ENCODE peak calls at places on chromosomes 5 and 9, in six cellular contexts. V is HT-29, O is body of pancreas, A is brain microvascular endothelial cell, R is WERI-Rb-1, Z is activated T-cell treated with anti-CD3 and anti-CD28 coated beads for 1 hour. W is an unnamed sample.

GRCh38 chr9:112162644-112163413 is 12.3 kb downstream of the SUSD1 start:
- DNase-seq in V (no peak), O (no peak), A (no peak), R (no peak), Z (no peak), W (peak; percentile 55)

GRCh38 chr5:134749415-134749814 is 9.2 kb upstream of the DDX46 start:
- DNase-seq in V (no peak), O (no peak), A (no peak), R (no peak), Z (no peak), W (no peak)

GRCh38 chr5:149125386-149125891 is 15.9 kb upstream of the ABLIM3 start:
- DNase-seq in V (peak; percentile 84), O (peak; percentile 68), A (no peak), R (no peak), Z (no peak), W (no peak)

GRCh38 chr9:77827104-77827784 is 179.1 kb upstream of the GNA14 start:
- DNase-seq in V (no peak), O (no peak), A (no peak), R (no peak), Z (no peak), W (no peak)

GRCh38 chr5:10563940-10564837 is at the start of gene ANKRD33B:
- DNase-seq in V (no peak), O (peak; percentile 64), A (peak; percentile 39), R (peak; percentile 96), Z (peak; percentile 69), W (peak; percentile 84)

GRCh38 chr5:95823738-95824609 is 1.4 kb upstream of the GLRX start:
- DNase-seq in V (peak; percentile 75), O (peak; percentile 29), A (peak; percentile 91), R (no peak), Z (peak; percentile 40), W (peak; percentile 91)

GRCh38 chr5:53321721-53322120 is 158.7 kb upstream of the FST start:
- DNase-seq in V (no peak), O (no peak), A (no peak), R (no peak), Z (no peak), W (no peak)

GRCh38 chr5:111747336-111747735 is 9.7 kb downstream of the NREP start:
- DNase-seq in V (no peak), O (no peak), A (no peak), R (no peak), Z (no peak), W (no peak)

GRCh38 chr5:128782446-128782845 is 182.8 kb upstream of the SLC27A6 start:
- DNase-seq in V (peak; percentile 71), O (peak; percentile 84), A (peak; percentile 90), R (no peak), Z (no peak), W (peak; percentile 74)

GRCh38 chr5:140877262-140877581 is 2.1 kb downstream of the PCDHA12 start:
- DNase-seq in V (no peak), O (no peak), A (no peak), R (no peak), Z (no peak), W (no peak)

GRCh38 chr5:53560028-53560427 is 411 bp upstream of the NDUFS4 start:
- DNase-seq in V (no peak), O (no peak), A (no peak), R (no peak), Z (no peak), W (no peak)

GRCh38 chr5:6377121-6377520 is 1.2 kb downstream of the MED10 start:
- DNase-seq in V (no peak), O (no peak), A (no peak), R (no peak), Z (no peak), W (no peak)

GRCh38 chr5:178116406-178116885 is 3.1 kb downstream of the N4BP3 start:
- DNase-seq in V (no peak), O (no peak), A (no peak), R (no peak), Z (peak; percentile 49), W (no peak)

GRCh38 chr5:116237917-116238502 is 153.2 kb downstream of the COMMD10 start:
- DNase-seq in V (peak; percentile 40), O (no peak), A (no peak), R (no peak), Z (no peak), W (no peak)

GRCh38 chr5:11048760-11049159 is 287.7 kb upstream of the DAP start:
- DNase-seq in V (peak; percentile 22), O (no peak), A (no peak), R (peak; percentile 59), Z (no peak), W (no peak)

GRCh38 chr5:5467737-5468136 is 45.3 kb downstream of the ICE1 start:
- DNase-seq in V (no peak), O (no peak), A (peak; percentile 6), R (no peak), Z (no peak), W (no peak)

GRCh38 chr9:91560301-91560700 is 136.7 kb upstream of the NFIL3 start:
- DNase-seq in V (no peak), O (no peak), A (peak; percentile 60), R (no peak), Z (no peak), W (no peak)

GRCh38 chr9:19471737-19472648 is 63.2 kb downstream of the ACER2 start:
- DNase-seq in V (peak; percentile 72), O (peak; percentile 63), A (peak; percentile 48), R (peak; percentile 71), Z (peak; percentile 19), W (peak; percentile 34)

GRCh38 chr9:4325113-4325512 is 25.2 kb upstream of the GLIS3 start:
- DNase-seq in V (no peak), O (no peak), A (no peak), R (no peak), Z (no peak), W (no peak)

GRCh38 chr9:86035827-86036440 is 63.4 kb downstream of the GOLM1 start:
- DNase-seq in V (no peak), O (no peak), A (no peak), R (no peak), Z (no peak), W (no peak)

GRCh38 chr5:116084231-116084630 is 594 bp upstream of the COMMD10 start:
- DNase-seq in V (no peak), O (peak; percentile 23), A (no peak), R (peak; percentile 48), Z (peak; percentile 5), W (no peak)

GRCh38 chr5:131488463-131488862 is 146.6 kb downstream of the RAPGEF6 start:
- DNase-seq in V (no peak), O (no peak), A (no peak), R (no peak), Z (no peak), W (no peak)

GRCh38 chr9:91182429-91182828 is 179.3 kb downstream of the AUH start:
- DNase-seq in V (no peak), O (no peak), A (no peak), R (no peak), Z (no peak), W (peak; percentile 67)

GRCh38 chr9:128892223-128892892 is 10.4 kb downstream of the LRRC8A start:
- DNase-seq in V (peak; percentile 52), O (peak; percentile 91), A (peak; percentile 72), R (no peak), Z (peak; percentile 17), W (peak; percentile 53)

GRCh38 chr9:71814805-71815204 is 46.5 kb upstream of the CEMIP2 start:
- DNase-seq in V (no peak), O (no peak), A (no peak), R (no peak), Z (no peak), W (no peak)

GRCh38 chr5:144202072-144202471 is 31.4 kb downstream of the KCTD16 start:
- DNase-seq in V (no peak), O (no peak), A (no peak), R (no peak), Z (no peak), W (no peak)

GRCh38 chr5:55763736-55764420 is 26.0 kb downstream of the DDX4 start:
- DNase-seq in V (no peak), O (no peak), A (no peak), R (no peak), Z (no peak), W (no peak)

GRCh38 chr5:150486402-150487198 is 21.3 kb upstream of the NDST1 start:
- DNase-seq in V (peak; percentile 56), O (peak; percentile 87), A (no peak), R (peak; percentile 76), Z (peak; percentile 35), W (peak; percentile 36)

GRCh38 chr5:181121675-181122561 is 9.1 kb downstream of the OR2V1 start:
- DNase-seq in V (no peak), O (no peak), A (no peak), R (no peak), Z (no peak), W (no peak)

GRCh38 chr5:171445910-171446516 is 26.6 kb downstream of the FGF18 start:
- DNase-seq in V (no peak), O (no peak), A (peak; percentile 51), R (no peak), Z (no peak), W (no peak)

GRCh38 chr9:129708799-129709198 is 43.4 kb downstream of the PRRX2 start:
- DNase-seq in V (no peak), O (no peak), A (no peak), R (no peak), Z (no peak), W (no peak)

GRCh38 chr9:123434619-123435240 is 78.7 kb downstream of the CRB2 start:
- DNase-seq in V (peak; percentile 16), O (no peak), A (peak; percentile 9), R (peak; percentile 66), Z (no peak), W (no peak)

GRCh38 chr5:132447196-132447595 is 43.4 kb downstream of the IRF1 start:
- DNase-seq in V (no peak), O (no peak), A (no peak), R (no peak), Z (no peak), W (no peak)

GRCh38 chr9:69019808-69020207 is 5.9 kb upstream of the PRKACG start:
- DNase-seq in V (no peak), O (no peak), A (no peak), R (no peak), Z (no peak), W (no peak)

GRCh38 chr9:69400470-69400869 is 75.5 kb downstream of the ENTREP1 start:
- DNase-seq in V (peak; percentile 55), O (no peak), A (no peak), R (no peak), Z (no peak), W (no peak)

GRCh38 chr5:159619826-159620225 is 289.5 kb upstream of the IL12B start:
- DNase-seq in V (no peak), O (no peak), A (no peak), R (peak; percentile 67), Z (no peak), W (no peak)

GRCh38 chr9:135890896-135891631 is 16.3 kb downstream of the CAMSAP1 start:
- DNase-seq in V (no peak), O (no peak), A (no peak), R (no peak), Z (no peak), W (no peak)

GRCh38 chr9:132199056-132199455 is 37.2 kb downstream of the NTNG2 start:
- DNase-seq in V (no peak), O (no peak), A (no peak), R (no peak), Z (no peak), W (no peak)

GRCh38 chr5:130135506-130135905 is 231.2 kb downstream of the CHSY3 start:
- DNase-seq in V (no peak), O (no peak), A (peak; percentile 72), R (no peak), Z (no peak), W (no peak)